ENCODE peak calls at places on chromosomes 3 and 15, in five cellular contexts. B is aorta, J is cardiac muscle cell, L is body of pancreas, C is A549. S is an unnamed sample. For H3K4me1, the result is how much of the 10 kb centered on the place peaks cover.

GRCh38 chr3:50572158-50572557 is 2.8 kb downstream of the HEMK1 start:
- DNase-seq in B (peak), J (peak), L (peak), C (peak), S (peak)

GRCh38 chr3:97269202-97269601 is 454.8 kb downstream of the EPHA6 start:
- DNase-seq in B (no peak), J (no peak), L (no peak), C (no peak), S (peak)

GRCh38 chr3:152587861-152588260 is 247.1 kb upstream of the P2RY1 start:
- DNase-seq in B (no peak), J (no peak), L (no peak), C (no peak), S (no peak)

GRCh38 chr15:70491183-70491621 is 272.2 kb downstream of the UACA start:
- DNase-seq in B (peak), J (no peak), L (no peak), C (no peak), S (no peak)

GRCh38 chr3:21446027-21446426 is 305.0 kb downstream of the ZNF385D start:
- DNase-seq in B (no peak), J (no peak), L (no peak), C (no peak), S (no peak)

GRCh38 chr3:81744366-81744765 is 17.1 kb downstream of the GBE1 start:
- DNase-seq in B (no peak), J (peak), L (no peak), C (peak), S (no peak)

GRCh38 chr3:32243519-32243918 is 5.0 kb downstream of the CMTM8 start:
- DNase-seq in B (no peak), J (no peak), L (no peak), C (no peak), S (no peak)

GRCh38 chr15:37931868-37932267 is 2.6 kb upstream of the TMCO5A start:
- DNase-seq in B (no peak), J (no peak), L (no peak), C (no peak), S (no peak)

GRCh38 chr3:194439915-194440550 is 41.0 kb upstream of the GP5 start:
- DNase-seq in B (no peak), J (peak), L (no peak), C (no peak), S (no peak)

GRCh38 chr3:161171113-161171512 is 50.0 kb upstream of the NMD3 start:
- DNase-seq in B (peak), J (no peak), L (peak), C (peak), S (no peak)

GRCh38 chr3:196541684-196542445 is 26.5 kb downstream of the WDR53 start:
- DNase-seq in B (no peak), J (no peak), L (no peak), C (no peak), S (no peak)

GRCh38 chr15:71448688-71449114 is 333.4 kb downstream of the THSD4 start:
- DNase-seq in B (no peak), J (peak), L (peak), C (peak), S (peak)

GRCh38 chr15:51647128-51647562 is 24.6 kb upstream of the DMXL2 start:
- DNase-seq in B (peak), J (no peak), L (peak), C (no peak), S (no peak)

GRCh38 chr3:15175590-15175989 is 30.5 kb upstream of the CAPN7 start:
- DNase-seq in B (no peak), J (no peak), L (no peak), C (no peak), S (no peak)

GRCh38 chr3:116940719-116941118 is 231.1 kb downstream of the TUSC7 start:
- DNase-seq in B (no peak), J (no peak), L (no peak), C (no peak), S (no peak)

GRCh38 chr3:75506603-75507002 is 157.5 kb upstream of the FRG2C start:
- DNase-seq in B (no peak), J (no peak), L (no peak), C (no peak), S (no peak)

GRCh38 chr15:99584081-99584600 is 18.4 kb downstream of the MEF2A start:
- DNase-seq in B (no peak), J (no peak), L (no peak), C (no peak), S (no peak)

GRCh38 chr3:38000242-38000916 is 9.8 kb downstream of the VILL start:
- DNase-seq in B (peak), J (no peak), L (no peak), C (no peak), S (no peak)

GRCh38 chr15:76107169-76107568 is 47.4 kb downstream of the TMEM266 start:
- DNase-seq in B (no peak), J (no peak), L (no peak), C (peak), S (no peak)

GRCh38 chr3:65996605-65997004 is 42.1 kb downstream of the MAGI1 start:
- DNase-seq in B (no peak), J (no peak), L (peak), C (no peak), S (no peak)

GRCh38 chr3:117873236-117873635 is 1161.4 kb downstream of the IGSF11 start:
- DNase-seq in B (no peak), J (peak), L (peak), C (no peak), S (no peak)

GRCh38 chr3:174644287-174644686 is 214.8 kb upstream of the NAALADL2 start:
- DNase-seq in B (no peak), J (no peak), L (no peak), C (no peak), S (no peak)
- H3K27ac ChIP-seq in B (no peak), J (no peak), L (no peak), C (no peak), S (no peak)

DNA sequence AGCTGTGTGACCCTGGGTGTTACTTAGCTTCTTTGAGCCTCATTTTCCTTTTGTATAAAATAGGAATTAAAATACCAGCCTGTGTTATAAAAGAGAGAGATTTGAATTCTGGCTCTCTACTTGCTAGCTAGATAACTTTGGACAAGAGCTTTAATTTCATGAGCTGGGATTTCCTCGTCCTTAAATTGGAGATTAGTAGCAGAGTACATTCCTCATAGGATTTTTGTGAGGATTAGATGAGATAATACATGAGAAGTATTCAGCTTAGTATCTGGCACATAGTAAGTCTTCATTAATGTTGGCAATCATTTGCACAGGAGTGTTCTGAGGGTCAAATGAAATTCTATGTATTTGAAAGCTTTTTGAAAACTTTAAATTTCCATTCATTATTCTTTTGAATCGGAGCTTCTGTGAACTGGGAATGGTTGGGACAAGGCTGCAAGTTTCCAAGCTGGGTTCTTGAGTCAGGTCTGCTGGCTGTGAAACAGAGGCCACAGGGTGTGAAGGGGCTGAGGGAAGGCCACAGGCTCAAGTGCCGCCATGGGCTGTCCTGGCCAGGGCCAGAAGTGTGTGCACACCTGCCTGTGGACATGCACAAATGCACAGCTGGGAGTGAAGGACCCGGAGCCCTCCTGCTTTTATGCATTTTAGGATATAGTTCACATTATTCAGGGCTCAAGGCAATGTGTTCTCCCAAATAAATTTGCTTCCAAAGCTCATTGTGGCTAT is 17.2 kb downstream of the ALPK3 start:
- DNase-seq in B (no peak), J (no peak), L (no peak), C (no peak), S (no peak)
- H3K4me1 ChIP-seq in B (under half), J (under half), L (under half), C (under half), S (under half)

GRCh38 chr3:141181191-141181590 is 50.4 kb upstream of the PXYLP1 start:
- DNase-seq in B (no peak), J (no peak), L (no peak), C (no peak), S (no peak)

GRCh38 chr3:141184430-141184829 is 47.2 kb upstream of the PXYLP1 start:
- DNase-seq in B (no peak), J (no peak), L (no peak), C (no peak), S (no peak)

GRCh38 chr3:141183606-141184005 is 48.0 kb upstream of the PXYLP1 start:
- DNase-seq in B (no peak), J (no peak), L (no peak), C (no peak), S (no peak)

GRCh38 chr3:141179983-141180382 is 51.6 kb upstream of the PXYLP1 start:
- DNase-seq in B (no peak), J (no peak), L (no peak), C (no peak), S (no peak)

GRCh38 chr3:141181819-141182218 is 49.8 kb upstream of the PXYLP1 start:
- DNase-seq in B (no peak), J (no peak), L (no peak), C (no peak), S (no peak)
- H3K27ac ChIP-seq in B (no peak), J (no peak), L (no peak), C (no peak), S (no peak)

GRCh38 chr3:115348391-115348790 is 201.3 kb upstream of the ZBTB20 start:
- DNase-seq in B (no peak), J (no peak), L (no peak), C (no peak), S (no peak)

GRCh38 chr3:115348951-115349745 is 202.1 kb upstream of the ZBTB20 start:
- DNase-seq in B (no peak), J (no peak), L (no peak), C (no peak), S (no peak)

GRCh38 chr3:115350606-115351005 is 203.5 kb upstream of the ZBTB20 start:
- DNase-seq in B (no peak), J (no peak), L (no peak), C (no peak), S (no peak)

GRCh38 chr3:115351193-115351592 is 204.1 kb upstream of the ZBTB20 start:
- DNase-seq in B (no peak), J (no peak), L (no peak), C (no peak), S (no peak)

DNA sequence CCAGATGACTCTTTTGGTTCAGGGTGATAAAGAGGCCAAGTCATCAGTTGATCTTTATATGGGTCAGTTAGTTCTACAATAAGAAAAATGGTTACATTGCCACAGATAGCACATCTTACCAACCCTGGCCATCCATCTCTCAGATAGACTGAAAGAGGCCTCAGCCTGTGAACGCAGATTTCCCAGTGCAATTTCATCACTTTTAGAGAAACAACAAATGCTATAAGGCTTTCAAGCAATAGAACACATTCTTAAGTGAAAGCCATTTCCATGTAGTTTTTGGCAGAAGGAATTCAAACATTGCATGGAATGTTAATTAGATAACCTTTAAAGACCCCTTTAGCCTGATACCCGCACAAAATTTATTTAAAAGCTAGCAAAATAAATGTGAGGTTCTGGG is 200.6 kb upstream of the ZBTB20 start:
- DNase-seq in B (no peak), J (no peak), L (no peak), C (no peak), S (no peak)
- H3K4me1 ChIP-seq in B (under half), J (under half), L (under half), C (under half), S (under half)

GRCh38 chr3:133475245-133476010 is 75.6 kb downstream of the BFSP2 start:
- DNase-seq in B (no peak), J (no peak), L (no peak), C (no peak), S (no peak)
- H3K27ac ChIP-seq in B (no peak), J (no peak), L (no peak), C (no peak), S (no peak)

GRCh38 chr15:40095381-40096093 is 13.1 kb downstream of the BMF start:
- DNase-seq in B (no peak), J (no peak), L (no peak), C (no peak), S (no peak)
- H3K4me1 ChIP-seq in B (under half), J (half or more), L (half or more), C (half or more), S (under half)

GRCh38 chr3:107272471-107272870 is 104.8 kb upstream of the CCDC54 start:
- DNase-seq in B (no peak), J (no peak), L (no peak), C (no peak), S (no peak)

GRCh38 chr3:107268461-107268860 is 108.8 kb upstream of the CCDC54 start:
- DNase-seq in B (no peak), J (no peak), L (no peak), C (no peak), S (no peak)

GRCh38 chr3:107265526-107265925 is 111.7 kb upstream of the CCDC54 start:
- DNase-seq in B (no peak), J (no peak), L (no peak), C (no peak), S (no peak)

GRCh38 chr3:107271787-107272387 is 105.4 kb upstream of the CCDC54 start:
- DNase-seq in B (no peak), J (peak), L (no peak), C (peak), S (no peak)

GRCh38 chr3:107269081-107269480 is 108.2 kb upstream of the CCDC54 start:
- DNase-seq in B (no peak), J (no peak), L (no peak), C (no peak), S (no peak)
- H3K27ac ChIP-seq in B (no peak), J (no peak), L (no peak), C (no peak), S (no peak)

DNA sequence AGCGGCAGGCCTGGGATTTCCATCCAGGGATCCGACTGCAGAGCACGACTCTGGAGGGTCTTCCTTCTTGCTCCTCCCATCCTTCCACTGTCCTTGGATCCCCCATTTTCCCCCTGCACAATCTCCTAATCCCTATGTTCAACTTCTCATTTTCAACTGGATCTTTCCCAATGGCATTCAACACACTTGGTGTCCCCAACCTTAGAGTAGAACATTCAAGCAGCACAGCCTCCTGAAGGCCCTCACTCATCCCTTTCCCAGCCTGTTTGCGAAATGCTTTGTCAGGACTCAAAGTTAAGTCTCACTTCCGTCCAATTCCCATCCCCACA is 32.3 kb downstream of the RPN1 start:
- DNase-seq in B (no peak), J (no peak), L (no peak), C (no peak), S (no peak)
- H3K4me1 ChIP-seq in B (under half), J (under half), L (under half), C (under half), S (under half)

GRCh38 chr3:49004352-49005297 is 2.6 kb upstream of the WDR6 start:
- DNase-seq in B (no peak), J (no peak), L (no peak), C (no peak), S (no peak)

GRCh38 chr3:49007068-49007770 is at the start of gene WDR6:
- DNase-seq in B (peak), J (peak), L (peak), C (peak), S (peak)

GRCh38 chr3:49006591-49007067 is 562 bp upstream of the WDR6 start:
- DNase-seq in B (peak), J (peak), L (peak), C (no peak), S (no peak)

GRCh38 chr3:49005998-49006397 is 1.2 kb upstream of the WDR6 start:
- DNase-seq in B (no peak), J (no peak), L (no peak), C (no peak), S (no peak)

DNA sequence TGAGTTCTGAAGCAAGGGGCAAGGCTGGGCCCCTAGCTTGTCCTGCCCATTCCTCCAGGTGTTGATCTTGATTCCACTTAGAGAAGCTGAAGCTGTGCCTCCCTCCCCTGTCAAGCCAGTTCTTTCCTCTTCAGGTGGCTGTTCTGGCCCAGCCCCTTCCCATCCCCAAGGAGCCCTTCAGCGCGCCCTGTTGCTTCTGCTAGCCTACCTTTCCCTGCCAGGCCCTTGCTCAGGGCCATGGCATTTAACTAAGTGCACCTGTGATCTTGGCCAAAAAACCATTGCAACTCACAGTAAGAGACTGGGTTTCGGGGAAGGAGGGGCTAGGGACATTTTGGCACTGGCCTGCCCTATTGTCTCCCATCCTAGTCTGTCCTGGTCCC is 1.9 kb upstream of the WDR6 start:
- DNase-seq in B (no peak), J (no peak), L (no peak), C (no peak), S (no peak)
- H3K27ac ChIP-seq in B (no peak), J (no peak), L (no peak), C (no peak), S (no peak)

GRCh38 chr3:72436863-72437592 is 411.2 kb downstream of the SHQ1 start:
- DNase-seq in B (no peak), J (no peak), L (no peak), C (no peak), S (no peak)
- H3K4me1 ChIP-seq in B (under half), J (under half), L (under half), C (under half), S (under half)